ENCODE peak calls at places on chromosomes 2 and 18, in nine cellular contexts. R is heart left ventricle, G is GM12878, Y is Peyer's patch, P is mammary epithelial cell, V is A549, Q is left ventricle myocardium inferior, C is lower lobe of right lung, X is right cardiac atrium. F is an unnamed sample.
A peak's percentile ranks its signal among the peaks of the same experiment; 100 is the strongest.

GRCh38 chr2:189685540-189686229 is 11.2 kb downstream of the ANKAR start:
- DNase-seq in P (peak; percentile 53), Y (no peak), R (no peak), V (no peak), G (no peak), X (peak; percentile 82), Q (peak; percentile 41), C (no peak), F (no peak)

GRCh38 chr18:26746284-26747130 is 119.0 kb downstream of the AQP4 start:
- DNase-seq in X (no peak), V (no peak), C (no peak), Q (no peak), R (no peak), G (no peak), Y (no peak), P (no peak), F (no peak)

GRCh38 chr18:68449292-68449691 is 265.6 kb downstream of the TMX3 start:
- DNase-seq in Q (no peak), C (no peak), R (no peak), P (peak; percentile 43), G (no peak), Y (no peak), X (no peak), V (no peak), F (no peak)

GRCh38 chr2:172864182-172864581 is 128.5 kb downstream of the RAPGEF4 start:
- DNase-seq in X (peak; percentile 84), Y (no peak), G (peak; percentile 3), V (no peak), C (peak; percentile 60), P (no peak), R (peak; percentile 58), Q (peak; percentile 44), F (no peak)

GRCh38 chr18:57749604-57749970 is 53.5 kb downstream of the ATP8B1 start:
- DNase-seq in R (no peak), G (no peak), P (no peak), Y (no peak), X (no peak), V (no peak), C (no peak), Q (no peak), F (no peak)

GRCh38 chr2:192190474-192190873 is 4.3 kb downstream of the TMEFF2 start:
- DNase-seq in C (no peak), P (no peak), Y (no peak), Q (no peak), X (no peak), R (no peak), V (peak; percentile 4), G (no peak), F (no peak)

GRCh38 chr2:149019768-149020167 is 18.7 kb upstream of the LYPD6B start:
- DNase-seq in V (no peak), X (no peak), R (no peak), Y (no peak), C (no peak), G (peak; percentile 54), P (no peak), Q (no peak), F (no peak)

GRCh38 chr18:7980136-7980535 is 413.0 kb downstream of the PTPRM start:
- DNase-seq in R (no peak), G (no peak), Q (no peak), V (no peak), C (no peak), Y (no peak), P (no peak), X (no peak), F (no peak)

GRCh38 chr2:41930807-41931566 is 116.8 kb upstream of the PKDCC start:
- DNase-seq in C (no peak), R (no peak), X (no peak), P (peak; percentile 87), G (peak; percentile 36), Q (no peak), V (peak; percentile 76), Y (no peak), F (no peak)

DNA sequence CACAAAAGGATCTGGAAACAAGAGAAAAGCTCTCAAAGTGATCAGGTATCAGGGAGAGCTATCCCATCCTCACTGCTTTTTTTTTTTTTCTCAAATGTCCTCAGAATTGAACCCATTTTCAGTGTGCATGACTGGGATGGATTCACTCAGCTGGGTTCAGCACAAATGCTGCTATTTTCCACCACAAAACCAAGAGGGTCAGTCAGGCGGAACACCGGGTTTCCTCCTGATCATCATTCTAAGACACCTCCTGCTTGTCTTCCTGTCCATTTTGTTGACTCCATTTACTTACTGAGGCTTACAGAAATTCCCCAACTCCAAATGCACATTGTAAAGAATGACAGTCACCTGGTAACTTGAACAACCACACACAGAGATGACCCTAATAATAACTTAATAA is 39.9 kb downstream of the CYRIA start:
- DNase-seq in X (no peak), V (no peak), R (no peak), Y (peak; percentile 84), Q (no peak), G (peak; percentile 24), C (no peak), P (no peak), F (no peak)
- H3K27ac ChIP-seq in X (peak overlapping the region; percentile 77), V (no peak overlapping the region), R (peak overlapping the region; percentile 94), Y (peak overlapping the region; percentile 70), Q (peak overlapping the region; percentile 82), G (no peak overlapping the region), C (peak overlapping the region; percentile 78), P (no peak overlapping the region), F (no peak overlapping the region)

GRCh38 chr2:121483021-121483420 is 47.7 kb upstream of the RNU4ATAC start:
- DNase-seq in R (no peak), P (peak; percentile 51), X (no peak), Q (no peak), V (no peak), Y (no peak), C (no peak), G (no peak), F (no peak)

GRCh38 chr2:121479882-121480522 is 50.7 kb upstream of the RNU4ATAC start:
- DNase-seq in V (no peak), Y (no peak), C (no peak), X (peak; percentile 46), G (no peak), Q (no peak), P (peak; percentile 48), R (no peak), F (no peak)

GRCh38 chr2:121478996-121479735 is 51.5 kb upstream of the RNU4ATAC start:
- DNase-seq in G (no peak), V (no peak), R (no peak), P (no peak), C (no peak), X (no peak), Y (no peak), Q (no peak), F (no peak)

GRCh38 chr2:121476714-121477113 is 54.0 kb upstream of the RNU4ATAC start:
- DNase-seq in X (no peak), C (no peak), Y (no peak), V (no peak), G (no peak), R (no peak), P (no peak), Q (no peak), F (no peak)

GRCh38 chr2:121480826-121481225 is 49.9 kb upstream of the RNU4ATAC start:
- DNase-seq in R (no peak), X (peak; percentile 61), C (no peak), Y (no peak), P (peak; percentile 89), Q (no peak), G (no peak), V (no peak), F (peak; percentile 71)
- H3K4me1 ChIP-seq in R (peaks cover 12% of the 10 kb centered on the region), X (peaks cover 14% of the 10 kb centered on the region), C (peaks cover 22% of the 10 kb centered on the region), Y (peaks cover 35% of the 10 kb centered on the region), P (peaks cover 73% of the 10 kb centered on the region), Q (peaks cover 77% of the 10 kb centered on the region), G (no peaks in the 10 kb centered on the region), V (peaks cover 23% of the 10 kb centered on the region), F (peaks cover 67% of the 10 kb centered on the region)

DNA sequence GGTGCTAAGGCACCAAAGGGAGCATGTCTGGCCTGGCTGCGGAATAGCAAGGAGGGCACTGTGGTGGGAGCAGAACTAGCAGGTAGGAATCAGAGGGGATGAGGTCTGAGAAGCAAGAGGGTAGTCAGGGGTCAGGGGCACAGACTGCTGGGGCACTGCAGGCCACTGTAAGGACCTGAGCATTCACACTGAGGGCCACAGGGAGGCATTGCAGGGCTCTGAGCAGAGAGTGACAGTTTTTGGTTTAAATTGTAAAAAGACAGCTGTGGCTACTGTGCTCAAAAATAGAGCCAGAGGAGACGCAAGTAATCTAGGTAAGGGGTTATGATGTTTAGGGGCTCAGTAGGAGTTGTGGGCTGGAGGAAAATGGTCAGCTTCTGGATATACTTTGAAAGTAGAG is 41.5 kb downstream of the ARHGAP25 start:
- DNase-seq in C (no peak), G (no peak), R (no peak), V (no peak), Y (no peak), P (no peak), X (no peak), Q (no peak), F (no peak)
- H3K27ac ChIP-seq in C (peak overlapping the region; percentile 87), G (no peak overlapping the region), R (peak overlapping the region; percentile 91), V (no peak overlapping the region), Y (peak overlapping the region; percentile 81), P (no peak overlapping the region), X (peak overlapping the region; percentile 76), Q (peak overlapping the region; percentile 91), F (no peak overlapping the region)

GRCh38 chr2:43344911-43345373 is 118.5 kb upstream of the ZFP36L2 start:
- DNase-seq in C (no peak), Y (no peak), R (no peak), G (no peak), V (no peak), X (no peak), Q (no peak), P (no peak), F (no peak)
- H3K4me1 ChIP-seq in C (peaks cover 48% of the 10 kb centered on the region), Y (peaks cover 42% of the 10 kb centered on the region), R (peaks cover 36% of the 10 kb centered on the region), G (no peaks in the 10 kb centered on the region), V (peaks cover 29% of the 10 kb centered on the region), X (peaks cover 18% of the 10 kb centered on the region), Q (peaks cover 100% of the 10 kb centered on the region), P (peaks cover 18% of the 10 kb centered on the region), F (peaks cover 32% of the 10 kb centered on the region)

DNA sequence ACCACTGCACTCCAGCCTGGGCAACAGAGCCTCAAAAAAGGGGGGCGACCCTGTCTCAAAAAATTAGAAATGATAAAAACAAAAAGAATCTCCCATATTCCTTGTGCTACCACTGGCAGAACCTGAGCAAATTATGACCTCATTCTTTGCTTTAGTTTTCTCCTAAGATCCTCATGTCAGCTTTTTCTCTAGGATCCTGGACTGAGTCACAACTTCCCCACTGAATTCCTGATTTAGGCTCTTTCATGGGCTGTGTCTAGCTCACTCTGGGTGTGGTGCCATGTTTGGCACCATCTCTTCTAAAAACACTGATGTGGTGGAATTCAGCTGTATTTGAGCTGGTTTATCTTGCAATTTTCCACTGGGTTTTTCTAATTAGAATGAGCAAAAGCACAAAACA is 37.1 kb downstream of the EXOC6B start:
- DNase-seq in P (peak; percentile 68), Q (no peak), Y (no peak), C (no peak), R (no peak), V (no peak), X (peak; percentile 46), G (no peak), F (peak; percentile 9)
- H3K27ac ChIP-seq in P (peak overlapping the region; percentile 26), Q (peak overlapping the region; percentile 3), Y (no peak overlapping the region), C (no peak overlapping the region), R (no peak overlapping the region), V (no peak overlapping the region), X (no peak overlapping the region), G (no peak overlapping the region), F (peak overlapping the region; percentile 88)

DNA sequence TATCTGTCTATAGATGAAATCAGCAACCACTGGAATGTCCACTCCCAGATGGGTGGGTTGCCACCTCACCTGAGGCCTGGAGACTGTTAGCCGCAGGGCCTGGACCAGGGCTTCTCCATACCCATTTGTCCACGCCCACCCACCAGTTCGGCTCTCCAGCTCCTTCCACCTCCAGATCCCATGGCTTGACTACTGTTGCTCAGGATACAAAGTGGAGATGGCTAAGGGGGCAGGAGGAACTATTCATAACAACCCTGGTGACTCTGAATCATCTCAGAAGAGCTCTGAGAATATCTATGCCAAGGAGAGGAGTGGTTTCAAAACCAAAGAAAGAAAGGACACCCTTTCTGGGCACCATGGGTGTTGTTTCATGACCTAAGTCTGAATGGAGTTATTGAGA is 145.8 kb downstream of the LAMA3 start:
- DNase-seq in V (no peak), X (no peak), C (no peak), Y (no peak), Q (no peak), G (no peak), R (no peak), P (peak; percentile 98), F (peak; percentile 93)
- H3K4me1 ChIP-seq in V (no peaks in the 10 kb centered on the region), X (peaks cover 2% of the 10 kb centered on the region), C (peaks cover 10% of the 10 kb centered on the region), Y (no peaks in the 10 kb centered on the region), Q (peaks cover 24% of the 10 kb centered on the region), G (no peaks in the 10 kb centered on the region), R (no peaks in the 10 kb centered on the region), P (peaks cover 68% of the 10 kb centered on the region), F (peaks cover 48% of the 10 kb centered on the region)

F was measured in keratinocyte.